ENCODE peak calls at places on chromosomes 2 and 18, in six cellular contexts. X, M, N, G, C and V are unnamed samples.

GRCh38 chr2:23939054-23939436 is 1.2 kb upstream of the UBXN2A start:
- DNase-seq in M (no peak), X (no peak), N (no peak), G (no peak), C (no peak), V (no peak)

GRCh38 chr2:45342-46130 is 769 bp downstream of the FAM110C start:
- DNase-seq in M (no peak), C (no peak), X (no peak), N (peak; percentile 24), G (no peak), V (no peak)

GRCh38 chr2:4091013-4091412 is 387.6 kb downstream of the DCDC2C start:
- DNase-seq in M (no peak), C (no peak), G (no peak), N (no peak), X (no peak), V (no peak)

GRCh38 chr2:239178484-239178883 is 222.3 kb downstream of the HDAC4 start:
- DNase-seq in C (no peak), M (no peak), X (no peak), N (no peak), G (no peak), V (no peak)

GRCh38 chr18:78784861-78785260 is 194.8 kb upstream of the SALL3 start:
- DNase-seq in N (no peak), C (no peak), G (no peak), X (no peak), M (no peak), V (no peak)

GRCh38 chr2:202608142-202608852 is 26.5 kb upstream of the FAM117B start:
- DNase-seq in G (no peak), C (no peak), N (no peak), M (no peak), X (no peak), V (no peak)

GRCh38 chr2:189657867-189658266 is 3.4 kb upstream of the ASNSD1 start:
- DNase-seq in N (no peak), G (peak; percentile 32), C (no peak), M (no peak), X (no peak), V (no peak)

GRCh38 chr2:47127862-47128543 is 27.1 kb downstream of the STPG4 start:
- DNase-seq in N (no peak), G (no peak), C (no peak), X (no peak), M (no peak), V (no peak)

GRCh38 chr2:195404650-195405049 is 252.4 kb upstream of the SLC39A10 start:
- DNase-seq in C (no peak), N (no peak), X (no peak), M (no peak), G (no peak), V (no peak)

GRCh38 chr2:232999354-232999753 is 13.7 kb downstream of the NGEF start:
- DNase-seq in N (no peak), C (no peak), M (no peak), G (no peak), X (no peak), V (no peak)

GRCh38 chr2:188665196-188665595 is 309.0 kb upstream of the COL3A1 start:
- DNase-seq in N (no peak), C (no peak), X (no peak), G (no peak), M (no peak), V (no peak)

GRCh38 chr2:237397072-237397471 is 16.9 kb downstream of the COL6A3 start:
- DNase-seq in N (no peak), X (no peak), C (no peak), M (no peak), G (no peak), V (no peak)

GRCh38 chr18:56967032-56967431 is 179.9 kb upstream of the BOD1L2 start:
- DNase-seq in G (no peak), N (no peak), M (no peak), X (no peak), C (no peak), V (peak; percentile 34)

GRCh38 chr2:109365131-109365530 is 236.1 kb downstream of the SH3RF3 start:
- DNase-seq in C (no peak), X (no peak), M (no peak), N (no peak), G (no peak), V (no peak)

GRCh38 chr18:48031641-48032040 is 101.2 kb upstream of the SMAD2 start:
- DNase-seq in C (no peak), G (no peak), X (no peak), N (no peak), M (no peak), V (no peak)

GRCh38 chr2:138298900-138299299 is 202.7 kb upstream of the SPOPL start:
- DNase-seq in M (no peak), G (no peak), C (no peak), N (no peak), X (no peak), V (no peak)

GRCh38 chr2:46451131-46451711 is 28.1 kb upstream of the TMEM247 start:
- DNase-seq in C (no peak), N (peak; percentile 33), X (no peak), M (no peak), G (no peak), V (no peak)

GRCh38 chr2:179588486-179589145 is 272.8 kb downstream of the ZNF385B start:
- DNase-seq in C (no peak), X (no peak), G (no peak), N (no peak), M (no peak), V (no peak)

GRCh38 chr2:188676012-188676405 is 298.2 kb upstream of the COL3A1 start:
- DNase-seq in N (no peak), M (no peak), C (no peak), G (no peak), X (no peak), V (no peak)

GRCh38 chr2:48332286-48332685 is 197.7 kb upstream of the STON1 start:
- DNase-seq in N (no peak), C (no peak), M (peak; percentile 8), G (no peak), X (no peak), V (no peak)

GRCh38 chr2:168155680-168156079 is 91.7 kb downstream of the STK39 start:
- DNase-seq in X (no peak), N (no peak), G (no peak), C (no peak), M (no peak), V (no peak)